ENCODE peak calls at places on chromosomes 16 and 17, in ten cellular contexts. D is A549; C is tibial artery; O is HCT116; X is H9; H is CD8-positive, alpha-beta T cell; E is lung; G is RWPE1; L is stomach; S is AG09319. Q is an unnamed sample.

GRCh38 chr16:69741951-69742904 is 12.5 kb downstream of the NOB1 start:
- DNase-seq in S (peak; percentile 27), D (no peak), O (no peak), G (no peak), E (peak; percentile 67), X (no peak), H (no peak), C (peak; percentile 78), L (peak; percentile 90), Q (peak; percentile 91)

GRCh38 chr17:29615048-29615385 is 7.7 kb downstream of the CORO6 start:
- DNase-seq in X (no peak), G (no peak), S (no peak), E (no peak), D (no peak), O (no peak), H (peak; percentile 58), C (no peak), L (no peak), Q (no peak)

GRCh38 chr17:37678036-37678435 is 34.8 kb upstream of the DDX52 start:
- DNase-seq in C (no peak), O (no peak), E (no peak), L (no peak), H (no peak), X (no peak), S (no peak), D (no peak), G (no peak), Q (no peak)

GRCh38 chr17:34275881-34276280 is 5.9 kb downstream of the CCL7 start:
- DNase-seq in O (no peak), G (peak; percentile 35), X (no peak), L (no peak), E (no peak), H (no peak), S (peak; percentile 87), D (no peak), C (no peak), Q (peak; percentile 21)

GRCh38 chr17:65562206-65562531 is 721 bp upstream of the AXIN2 start:
- DNase-seq in S (no peak), O (no peak), H (no peak), D (no peak), E (no peak), L (no peak), X (no peak), C (no peak), G (no peak), Q (no peak)

GRCh38 chr17:41914358-41914766 is 4.4 kb downstream of the ACLY start:
- DNase-seq in G (no peak), D (no peak), E (no peak), H (no peak), O (no peak), L (no peak), S (no peak), X (no peak), C (no peak), Q (no peak)

GRCh38 chr17:40956401-40957254 is 10.1 kb downstream of the KRT39 start:
- DNase-seq in S (peak; percentile 84), D (no peak), C (no peak), O (peak; percentile 98), H (no peak), G (peak; percentile 79), E (no peak), L (no peak), X (no peak), Q (peak; percentile 76)

GRCh38 chr17:83030432-83030831 is 49.0 kb upstream of the METRNL start:
- DNase-seq in H (no peak), O (no peak), C (no peak), E (no peak), S (no peak), X (peak; percentile 36), D (no peak), L (peak; percentile 14), G (no peak), Q (no peak)

GRCh38 chr16:89909777-89910716 is 8.6 kb upstream of the MC1R start:
- DNase-seq in C (peak; percentile 82), S (no peak), G (peak; percentile 63), X (peak; percentile 88), D (peak; percentile 80), L (peak; percentile 77), O (peak; percentile 42), E (peak; percentile 75), H (peak; percentile 60), Q (peak; percentile 68)

GRCh38 chr17:53722407-53722806 is 100.3 kb upstream of the KIF2B start:
- DNase-seq in E (no peak), S (peak; percentile 57), D (peak; percentile 36), G (peak; percentile 70), O (no peak), X (no peak), L (no peak), H (no peak), C (no peak), Q (peak; percentile 96)

GRCh38 chr17:51718945-51719344 is 439.6 kb downstream of the CA10 start:
- DNase-seq in G (no peak), E (no peak), X (no peak), C (no peak), L (no peak), H (no peak), D (no peak), O (no peak), S (no peak), Q (no peak)

GRCh38 chr16:67155305-67156145 is 4.2 kb downstream of the TRADD start:
- DNase-seq in S (no peak), O (no peak), C (peak; percentile 83), E (peak; percentile 76), D (peak; percentile 79), L (peak; percentile 83), X (peak; percentile 85), G (peak; percentile 74), H (peak; percentile 71), Q (peak; percentile 59)

GRCh38 chr16:21599994-21600773 is 807 bp downstream of the METTL9 start:
- DNase-seq in D (no peak), E (no peak), S (no peak), C (no peak), X (peak; percentile 33), H (peak; percentile 1), L (no peak), O (no peak), G (peak; percentile 38), Q (peak; percentile 64)

GRCh38 chr17:58224315-58224714 is 5.3 kb upstream of the MKS1 start:
- DNase-seq in O (peak; percentile 28), G (peak; percentile 80), S (no peak), L (no peak), X (no peak), D (peak; percentile 47), E (no peak), H (no peak), C (no peak), Q (peak; percentile 34)

GRCh38 chr16:2432286-2432685 is 3.0 kb downstream of the CCNF start:
- DNase-seq in O (no peak), X (no peak), G (no peak), S (no peak), C (no peak), D (no peak), L (no peak), E (no peak), H (no peak), Q (no peak)
- TF ChIP-seq CTCF in O (no peak), X (peak; percentile 27), G (no peak), S (no peak), C (no peak), D (no peak), L (no peak), E (no peak), H (no peak), Q (no peak)

DNA sequence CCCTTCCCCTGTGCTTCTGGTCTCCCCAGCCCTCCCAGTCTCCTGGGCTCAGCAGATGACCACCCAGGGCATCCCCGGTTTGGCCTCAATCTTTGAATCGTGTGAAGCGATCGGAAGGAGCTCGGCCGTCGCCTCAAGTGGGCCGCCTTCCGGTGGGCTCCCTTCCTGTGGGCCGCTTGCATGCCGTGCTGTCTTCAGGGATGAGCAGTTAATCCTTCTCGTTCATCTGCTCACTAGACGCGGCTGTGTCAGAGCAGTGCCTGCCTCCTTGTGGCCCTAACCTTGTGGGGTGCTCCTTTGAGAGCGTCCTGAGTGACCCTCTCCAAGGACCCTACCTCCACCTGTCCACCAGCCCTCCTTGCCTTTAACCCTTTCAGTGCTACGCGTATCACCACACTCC is 40.4 kb downstream of the BAIAP2 start:
- DNase-seq in L (no peak), C (no peak), H (no peak), G (no peak), O (no peak), E (no peak), X (no peak), D (no peak), S (no peak), Q (no peak)
- TF ChIP-seq CTCF in L (no peak), C (no peak), H (no peak), G (no peak), O (no peak), E (no peak), X (no peak), D (no peak), S (no peak), Q (no peak)

GRCh38 chr16:72021043-72021442 is 12.5 kb downstream of the DHODH start:
- DNase-seq in X (peak; percentile 80), H (no peak), G (no peak), C (peak; percentile 51), E (no peak), S (no peak), D (no peak), O (no peak), L (no peak), Q (no peak)

GRCh38 chr16:72013888-72014538 is 5.5 kb downstream of the DHODH start:
- DNase-seq in D (no peak), X (no peak), C (no peak), O (no peak), S (no peak), G (no peak), H (no peak), E (no peak), L (no peak), Q (no peak)

GRCh38 chr16:72015124-72015523 is 6.6 kb downstream of the DHODH start:
- DNase-seq in E (no peak), D (no peak), L (peak; percentile 40), O (no peak), H (no peak), G (no peak), C (no peak), S (no peak), X (no peak), Q (no peak)

GRCh38 chr16:72014675-72015074 is 6.1 kb downstream of the DHODH start:
- DNase-seq in E (no peak), L (no peak), G (no peak), D (no peak), C (no peak), X (no peak), O (no peak), S (no peak), H (no peak), Q (no peak)

DNA sequence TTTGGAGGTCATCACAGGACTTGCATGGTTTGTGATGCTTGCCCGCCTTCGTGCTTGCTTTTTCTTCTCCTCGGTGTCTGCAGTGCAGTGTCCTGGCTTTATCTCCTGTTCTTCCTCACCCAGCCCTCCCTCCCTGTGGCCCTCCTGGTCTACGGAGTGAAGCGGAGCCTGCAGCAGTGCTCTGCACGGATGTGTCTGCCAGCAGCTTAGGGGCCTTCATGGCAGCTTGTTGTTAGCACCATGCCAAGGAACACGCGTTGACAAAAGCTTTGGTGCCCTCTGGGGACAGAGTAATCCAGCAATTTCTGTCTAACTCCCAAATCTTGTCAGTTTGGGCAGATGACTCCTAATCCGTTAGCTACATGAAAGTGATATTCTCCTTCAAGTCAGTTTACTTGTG is 9.9 kb downstream of the DHODH start:
- DNase-seq in G (no peak), X (no peak), L (no peak), D (no peak), C (no peak), H (no peak), E (no peak), O (no peak), S (no peak), Q (no peak)
- TF ChIP-seq CTCF in G (no peak), X (no peak), L (no peak), D (no peak), C (no peak), H (no peak), E (no peak), O (no peak), S (no peak), Q (no peak)

GRCh38 chr16:65644821-65645220 is 523.0 kb upstream of the CDH11 start:
- DNase-seq in X (no peak), G (no peak), L (no peak), D (no peak), O (no peak), H (no peak), S (no peak), C (no peak), E (no peak), Q (no peak)
- TF ChIP-seq CTCF in X (no peak), G (no peak), L (no peak), D (no peak), O (no peak), H (no peak), S (no peak), C (no peak), E (no peak), Q (no peak)